ENCODE peak calls at places on chromosomes 6 and 20, in six cellular contexts. U is mammary epithelial cell; O is stimulated activated CD4-positive, alpha-beta T cell treated with anti-CD3 and anti-CD28 coated beads, Interleukin-12 subunit alpha, Interleukin-12 subunit beta, amount 100 ng/mL, for 48 hours; Y is uterus; C is A172; J is NCI-H510A treated with DMSO at 0.1 percent for 48 hours. F is an unnamed sample.

GRCh38 chr6:170137911-170138910 is 152.7 kb downstream of the DLL1 start:
- DNase-seq in C (no peak), U (no peak), O (no peak), J (no peak), Y (peak; percentile 8), F (no peak)

GRCh38 chr6:144551339-144551738 is 266.2 kb downstream of the UTRN start:
- DNase-seq in U (no peak), O (no peak), Y (no peak), C (no peak), J (no peak), F (no peak)

GRCh38 chr20:17795003-17795402 is 95.2 kb downstream of the BANF2 start:
- DNase-seq in Y (no peak), U (no peak), C (no peak), O (no peak), J (no peak), F (no peak)

GRCh38 chr6:140360651-140361050 is 986.2 kb upstream of the CITED2 start:
- DNase-seq in O (no peak), U (no peak), C (no peak), Y (no peak), J (no peak), F (no peak)

GRCh38 chr6:119351005-119351394 is 1.4 kb upstream of the MAN1A1 start:
- DNase-seq in O (no peak), Y (no peak), U (peak; percentile 35), C (peak; percentile 3), J (peak; percentile 80), F (no peak)

GRCh38 chr20:2692886-2693285 is 306 bp downstream of the EBF4 start:
- DNase-seq in C (no peak), Y (no peak), O (no peak), U (no peak), J (no peak), F (no peak)

GRCh38 chr6:28673800-28674671 is 148.4 kb downstream of the GPX5 start:
- DNase-seq in J (no peak), Y (no peak), O (peak; percentile 59), C (peak; percentile 72), U (peak; percentile 83), F (peak; percentile 46)

GRCh38 chr6:16238057-16238657 is at the start of gene GMPR:
- DNase-seq in O (peak; percentile 54), U (peak; percentile 27), Y (peak; percentile 74), C (peak; percentile 17), J (peak; percentile 30), F (peak; percentile 65)

GRCh38 chr6:27836783-27837635 is 75.2 kb downstream of the OR2B2 start:
- DNase-seq in J (peak; percentile 91), O (peak; percentile 42), U (peak; percentile 84), C (peak; percentile 73), Y (peak; percentile 46), F (no peak)

GRCh38 chr20:13458860-13459451 is 179.8 kb downstream of the TASP1 start:
- DNase-seq in C (peak; percentile 38), U (peak; percentile 35), J (peak; percentile 33), O (no peak), Y (no peak), F (no peak)

GRCh38 chr6:17115251-17116089 is 13.6 kb downstream of the STMND1 start:
- DNase-seq in O (no peak), U (peak; percentile 79), Y (no peak), J (no peak), C (peak; percentile 77), F (no peak)